ENCODE peak calls at places on chromosome 1, in six cellular contexts. M, Y, F, G, D and T are unnamed samples.

GRCh38 chr1:219507432-219507831 is 105.5 kb downstream of the ZC3H11B start:
- DNase-seq in M (no peak), Y (no peak), F (peak), G (peak), D (no peak), T (no peak)

GRCh38 chr1:18316764-18317163 is 164.0 kb upstream of the KLHDC7A start:
- DNase-seq in M (no peak), Y (no peak), F (no peak), G (no peak), D (no peak), T (no peak)

GRCh38 chr1:64540265-64540791 is 70.4 kb downstream of the CACHD1 start:
- DNase-seq in M (no peak), Y (no peak), F (peak), G (peak), D (no peak), T (no peak)

GRCh38 chr1:231613419-231614349 is 12.9 kb upstream of the DISC1 start:
- DNase-seq in M (no peak), Y (no peak), F (no peak), G (no peak), D (no peak), T (no peak)

GRCh38 chr1:203537806-203538464 is 44.0 kb downstream of the OPTC start:
- DNase-seq in M (no peak), Y (no peak), F (peak), G (peak), D (no peak), T (no peak)

GRCh38 chr1:12405325-12406217 is 175.7 kb downstream of the VPS13D start:
- DNase-seq in M (no peak), Y (no peak), F (peak), G (peak), D (no peak), T (peak)

GRCh38 chr1:167676205-167676915 is 45.4 kb upstream of the MPZL1 start:
- DNase-seq in M (no peak), Y (no peak), F (no peak), G (no peak), D (no peak), T (no peak)

GRCh38 chr1:11882814-11883538 is 24.2 kb upstream of the NPPB start:
- DNase-seq in M (peak), Y (no peak), F (no peak), G (peak), D (no peak), T (no peak)

GRCh38 chr1:6971048-6971447 is 185.8 kb downstream of the CAMTA1 start:
- DNase-seq in M (no peak), Y (no peak), F (no peak), G (no peak), D (no peak), T (no peak)

GRCh38 chr1:51170342-51170741 is 65.7 kb upstream of the RNF11 start:
- DNase-seq in M (no peak), Y (no peak), F (peak), G (peak), D (peak), T (no peak)

GRCh38 chr1:96580920-96581319 is 140.7 kb upstream of the PTBP2 start:
- DNase-seq in M (peak), Y (no peak), F (no peak), G (no peak), D (no peak), T (no peak)

GRCh38 chr1:205536759-205537361 is 32.4 kb downstream of the CDK18 start:
- DNase-seq in M (no peak), Y (peak), F (no peak), G (no peak), D (no peak), T (peak)

GRCh38 chr1:22597301-22597965 is 34.1 kb downstream of the EPHA8 start:
- DNase-seq in M (no peak), Y (no peak), F (no peak), G (no peak), D (no peak), T (no peak)

GRCh38 chr1:46539968-46540367 is 11.5 kb downstream of the KNCN start:
- DNase-seq in M (no peak), Y (no peak), F (no peak), G (peak), D (peak), T (no peak)

GRCh38 chr1:46404482-46405203 is 10.5 kb downstream of the FAAH start:
- DNase-seq in M (no peak), Y (no peak), F (no peak), G (no peak), D (no peak), T (no peak)

GRCh38 chr1:41843378-41843777 is 75.3 kb downstream of the HIVEP3 start:
- DNase-seq in M (no peak), Y (no peak), F (peak), G (peak), D (no peak), T (no peak)

GRCh38 chr1:29245261-29245660 is 8.9 kb downstream of the PTPRU start:
- DNase-seq in M (no peak), Y (no peak), F (no peak), G (no peak), D (no peak), T (no peak)

GRCh38 chr1:60342569-60342968 is 269.0 kb upstream of the C1orf87 start:
- DNase-seq in M (no peak), Y (no peak), F (no peak), G (no peak), D (no peak), T (no peak)

GRCh38 chr1:10606070-10606469 is 131.3 kb downstream of the PEX14 start:
- DNase-seq in M (no peak), Y (no peak), F (no peak), G (no peak), D (no peak), T (no peak)

GRCh38 chr1:16155537-16156410 is at the start of gene EPHA2:
- DNase-seq in M (peak), Y (no peak), F (peak), G (peak), D (no peak), T (peak)

GRCh38 chr1:24847995-24848857 is 81.8 kb downstream of the RUNX3 start:
- DNase-seq in M (peak), Y (peak), F (peak), G (peak), D (peak), T (peak)

GRCh38 chr1:153533689-153534201 is 2.0 kb downstream of the S100A6 start:
- DNase-seq in M (no peak), Y (no peak), F (peak), G (peak), D (peak), T (peak)

GRCh38 chr1:195894411-195894810 is 713.8 kb downstream of the KCNT2 start:
- DNase-seq in M (no peak), Y (no peak), F (no peak), G (peak), D (no peak), T (no peak)

GRCh38 chr1:91174734-91175133 is 152.9 kb upstream of the ZNF644 start:
- DNase-seq in M (no peak), Y (no peak), F (no peak), G (no peak), D (no peak), T (no peak)

GRCh38 chr1:199546323-199546722 is 481.2 kb upstream of the NR5A2 start:
- DNase-seq in M (no peak), Y (no peak), F (no peak), G (no peak), D (no peak), T (no peak)

DNA sequence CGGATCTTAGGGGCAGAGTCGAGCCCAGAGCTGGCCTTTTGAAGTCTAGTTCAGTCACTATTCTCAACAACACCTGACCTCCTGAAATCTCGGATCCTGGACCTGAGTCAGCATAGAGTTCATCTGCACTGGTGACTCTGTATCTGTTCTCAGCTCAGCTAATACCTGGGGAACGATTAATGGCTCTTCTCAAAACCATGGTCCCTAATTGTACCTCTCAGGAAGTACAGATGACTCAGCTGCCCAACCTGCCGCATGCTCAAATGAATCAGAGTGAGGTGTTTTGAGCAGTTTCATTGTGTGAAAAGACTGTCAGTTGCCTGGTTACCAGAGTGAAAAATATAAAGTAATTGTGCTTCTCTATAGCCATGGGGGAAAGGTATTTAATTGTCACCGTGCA is 89.2 kb downstream of the SLC35F3 start:
- DNase-seq in M (no peak), Y (no peak), F (no peak), G (no peak), D (peak), T (no peak)
- TF ChIP-seq CTCF in M (no peak), Y (no peak), F (no peak), G (no peak), D (no peak), T (no peak)

GRCh38 chr1:99115231-99115630 is 110.6 kb upstream of the PLPPR5 start:
- DNase-seq in M (no peak), Y (no peak), F (no peak), G (no peak), D (no peak), T (no peak)
- TF ChIP-seq CTCF in M (no peak), Y (no peak), F (no peak), G (no peak), D (no peak), T (no peak)

GRCh38 chr1:119477710-119478109 is 29.3 kb upstream of the HSD3B1 start:
- DNase-seq in M (no peak), Y (no peak), F (no peak), G (no peak), D (no peak), T (no peak)
- TF ChIP-seq CTCF in M (no peak), Y (no peak), F (no peak), G (no peak), D (no peak), T (no peak)

DNA sequence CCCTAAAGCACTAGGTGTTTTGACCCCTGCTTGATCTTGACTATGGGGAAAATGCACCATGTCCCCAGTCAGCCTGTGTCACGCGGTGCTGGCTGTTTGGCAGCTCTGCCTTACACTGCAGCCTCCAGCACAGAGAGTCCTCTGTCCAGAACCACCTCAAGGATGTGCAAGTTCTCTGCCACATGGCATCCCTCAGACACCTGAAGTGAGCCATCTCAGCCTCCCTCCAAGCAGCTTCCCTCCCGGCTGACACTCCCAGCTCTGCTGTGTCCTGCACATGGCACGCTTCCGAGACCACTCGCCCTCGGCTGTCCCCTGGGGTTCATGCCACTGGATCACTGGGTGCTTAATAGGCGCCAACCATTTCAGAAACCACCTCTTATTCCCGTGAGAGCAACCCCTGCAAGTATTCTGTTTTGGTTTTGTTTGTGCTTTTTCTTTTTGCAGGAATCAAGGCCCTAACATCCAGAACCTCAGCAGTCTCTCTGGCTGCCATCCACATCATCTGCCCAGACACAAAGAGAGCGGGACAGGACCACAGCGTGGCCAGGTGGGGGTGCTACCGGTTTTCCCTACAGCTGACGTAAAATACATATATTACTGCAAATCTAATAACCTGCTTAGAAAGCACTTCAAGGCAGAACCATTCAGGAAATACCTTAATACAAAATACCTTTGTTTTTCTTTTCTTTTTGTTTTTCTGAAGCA is 45.7 kb downstream of the CAPZB start:
- DNase-seq in M (peak), Y (no peak), F (peak), G (peak), D (no peak), T (no peak)
- TF ChIP-seq CTCF in M (no peak), Y (no peak), F (peak), G (peak), D (peak), T (no peak)

GRCh38 chr1:26692793-26693490 is 2.9 kb upstream of the ARID1A start:
- DNase-seq in M (peak), Y (peak), F (peak), G (peak), D (peak), T (peak)

GRCh38 chr1:26694185-26694572 is 1.6 kb upstream of the ARID1A start:
- DNase-seq in M (no peak), Y (no peak), F (peak), G (peak), D (no peak), T (no peak)

GRCh38 chr1:26690576-26691031 is 5.2 kb upstream of the ARID1A start:
- DNase-seq in M (no peak), Y (no peak), F (no peak), G (peak), D (no peak), T (no peak)

GRCh38 chr1:26693557-26694184 is 2.1 kb upstream of the ARID1A start:
- DNase-seq in M (no peak), Y (no peak), F (no peak), G (peak), D (no peak), T (no peak)

GRCh38 chr1:26692211-26692792 is 3.5 kb upstream of the ARID1A start:
- DNase-seq in M (peak), Y (peak), F (peak), G (peak), D (peak), T (peak)
- TF ChIP-seq CTCF in M (no peak), Y (no peak), F (peak), G (no peak), D (no peak), T (no peak)

GRCh38 chr1:224721000-224721399 is 104.9 kb downstream of the CNIH3 start:
- DNase-seq in M (no peak), Y (no peak), F (no peak), G (no peak), D (no peak), T (no peak)
- TF ChIP-seq CTCF in M (no peak), Y (no peak), F (no peak), G (no peak), D (no peak), T (no peak)

GRCh38 chr1:53469373-53469772 is 10.2 kb downstream of the DMRTB1 start:
- DNase-seq in M (no peak), Y (no peak), F (no peak), G (no peak), D (no peak), T (no peak)
- TF ChIP-seq CTCF in M (no peak), Y (no peak), F (no peak), G (no peak), D (no peak), T (no peak)